ENCODE peak calls at places on chromosomes 3 and 15, in six cellular contexts. V, R, B, Y, D and Q are unnamed samples.

GRCh38 chr3:137988152-137988551 is 21.8 kb upstream of the CLDN18 start:
- DNase-seq in Y (peak), V (no peak), D (no peak), R (no peak), B (peak), Q (no peak)

GRCh38 chr15:42401544-42402478 is 42.5 kb downstream of the CAPN3 start:
- DNase-seq in V (no peak), B (no peak), R (no peak), D (no peak), Y (no peak), Q (no peak)

GRCh38 chr15:70013647-70014310 is 83.9 kb downstream of the TLE3 start:
- DNase-seq in R (no peak), D (no peak), V (no peak), B (no peak), Y (no peak), Q (no peak)

GRCh38 chr3:106013971-106014370 is 145.2 kb upstream of the CBLB start:
- DNase-seq in D (peak), V (no peak), B (no peak), R (no peak), Y (no peak), Q (no peak)

GRCh38 chr15:55237219-55238130 is 40.7 kb upstream of the RSL24D1 start:
- DNase-seq in V (no peak), Y (no peak), D (no peak), R (no peak), B (no peak), Q (no peak)

GRCh38 chr15:28975766-28976179 is 90.0 kb downstream of the APBA2 start:
- DNase-seq in D (no peak), R (peak), B (no peak), V (no peak), Y (peak), Q (no peak)

GRCh38 chr3:23859012-23859743 is 53.4 kb downstream of the UBE2E1 start:
- DNase-seq in D (no peak), R (no peak), B (no peak), Y (no peak), V (no peak), Q (no peak)

GRCh38 chr15:97521894-97522293 is 438.6 kb upstream of the ARRDC4 start:
- DNase-seq in V (no peak), Y (no peak), B (no peak), D (no peak), R (no peak), Q (no peak)

GRCh38 chr3:160842021-160843005 is 86.3 kb downstream of the PPM1L start:
- DNase-seq in R (no peak), D (no peak), V (no peak), Y (no peak), B (no peak), Q (no peak)

GRCh38 chr15:75140080-75140879 is 61.4 kb upstream of the C15orf39 start:
- DNase-seq in D (no peak), B (no peak), Y (no peak), R (no peak), V (no peak), Q (no peak)

GRCh38 chr15:67822537-67823370 is 2.6 kb upstream of the SKOR1 start:
- DNase-seq in Y (peak), D (no peak), V (no peak), R (no peak), B (no peak), Q (no peak)

GRCh38 chr3:48548731-48549705 is 7.6 kb downstream of the PFKFB4 start:
- DNase-seq in D (peak), R (peak), V (peak), Y (peak), B (no peak), Q (peak)

GRCh38 chr15:79989682-79990081 is 18.7 kb upstream of the BCL2A1 start:
- DNase-seq in R (no peak), B (no peak), Y (no peak), D (peak), V (peak), Q (no peak)

GRCh38 chr3:107752202-107752990 is 229.6 kb downstream of the BBX start:
- DNase-seq in R (no peak), B (no peak), Y (no peak), V (no peak), D (no peak), Q (no peak)

GRCh38 chr3:138220788-138221187 is 33.7 kb downstream of the ARMC8 start:
- DNase-seq in R (no peak), Y (no peak), B (no peak), V (no peak), D (no peak), Q (no peak)

GRCh38 chr3:43773273-43774104 is 82.8 kb downstream of the ABHD5 start:
- DNase-seq in B (no peak), R (no peak), V (no peak), Y (no peak), D (peak), Q (no peak)

GRCh38 chr3:18069564-18069963 is 327.1 kb upstream of the TBC1D5 start:
- DNase-seq in D (no peak), R (no peak), B (no peak), Y (no peak), V (no peak), Q (no peak)

GRCh38 chr3:66948853-66949252 is 49.3 kb upstream of the KBTBD8 start:
- DNase-seq in D (no peak), B (no peak), V (no peak), R (no peak), Y (no peak), Q (no peak)

GRCh38 chr3:45131201-45131600 is 15.0 kb downstream of the CDCP1 start:
- DNase-seq in B (no peak), R (no peak), Y (no peak), D (no peak), V (no peak), Q (no peak)

GRCh38 chr3:10941972-10942371 is 50.6 kb upstream of the SLC6A1 start:
- DNase-seq in Y (no peak), V (peak), B (no peak), R (no peak), D (no peak), Q (no peak)

GRCh38 chr3:119205209-119205608 is 31.8 kb downstream of the UPK1B start:
- DNase-seq in V (no peak), D (no peak), R (no peak), B (no peak), Y (no peak), Q (no peak)

GRCh38 chr3:38116471-38117162 is 20.3 kb downstream of the ACAA1 start:
- DNase-seq in D (no peak), Y (no peak), R (no peak), V (no peak), B (no peak), Q (no peak)

GRCh38 chr15:94229591-94230365 is 1.6 kb upstream of the MCTP2 start:
- DNase-seq in R (no peak), B (peak), Y (peak), V (no peak), D (peak), Q (no peak)

GRCh38 chr15:28098360-28098765 is 752 bp downstream of the OCA2 start:
- DNase-seq in Y (no peak), R (no peak), D (peak), V (no peak), B (no peak), Q (no peak)

GRCh38 chr3:119125742-119126507 is 20.0 kb upstream of the TEX55 start:
- DNase-seq in D (no peak), R (no peak), B (no peak), Y (no peak), V (peak), Q (no peak)

GRCh38 chr3:186653984-186654383 is 11.8 kb upstream of the HRG start:
- DNase-seq in V (no peak), D (no peak), B (no peak), R (no peak), Y (no peak), Q (no peak)

GRCh38 chr3:1527780-1528179 is 435.0 kb downstream of the CNTN6 start:
- DNase-seq in R (no peak), B (no peak), V (no peak), Y (no peak), D (no peak), Q (no peak)

GRCh38 chr3:169607909-169608308 is 55.6 kb downstream of the MECOM start:
- DNase-seq in Y (no peak), D (no peak), R (no peak), V (no peak), B (no peak), Q (no peak)

GRCh38 chr3:151918253-151919029 is 45.0 kb downstream of the SUCNR1 start:
- DNase-seq in Y (peak), B (peak), D (no peak), V (no peak), R (no peak), Q (no peak)

GRCh38 chr3:185207931-185208746 is 45.7 kb downstream of the EHHADH start:
- DNase-seq in V (no peak), R (no peak), B (peak), Y (peak), D (no peak), Q (no peak)

GRCh38 chr15:74422723-74423442 is 10.9 kb downstream of the SEMA7A start:
- DNase-seq in V (no peak), D (no peak), Y (no peak), B (no peak), R (no peak), Q (no peak)

GRCh38 chr3:110881069-110881468 is 190.5 kb upstream of the NECTIN3 start:
- DNase-seq in B (no peak), R (no peak), D (no peak), Y (peak), V (peak), Q (no peak)

GRCh38 chr3:69014022-69014580 is 617 bp upstream of the EOGT start:
- DNase-seq in V (no peak), Y (no peak), R (no peak), D (no peak), B (no peak), Q (no peak)

GRCh38 chr15:80780416-80781221 is 1.4 kb downstream of the CEMIP start:
- DNase-seq in B (no peak), R (no peak), V (peak), D (no peak), Y (no peak), Q (no peak)

GRCh38 chr3:21274000-21274671 is 476.9 kb downstream of the ZNF385D start:
- DNase-seq in Y (no peak), R (no peak), V (no peak), D (no peak), B (no peak), Q (no peak)

GRCh38 chr3:196941846-196942225 is 492 bp downstream of the NCBP2 start:
- DNase-seq in D (no peak), Y (peak), V (peak), B (no peak), R (peak), Q (no peak)

DNA sequence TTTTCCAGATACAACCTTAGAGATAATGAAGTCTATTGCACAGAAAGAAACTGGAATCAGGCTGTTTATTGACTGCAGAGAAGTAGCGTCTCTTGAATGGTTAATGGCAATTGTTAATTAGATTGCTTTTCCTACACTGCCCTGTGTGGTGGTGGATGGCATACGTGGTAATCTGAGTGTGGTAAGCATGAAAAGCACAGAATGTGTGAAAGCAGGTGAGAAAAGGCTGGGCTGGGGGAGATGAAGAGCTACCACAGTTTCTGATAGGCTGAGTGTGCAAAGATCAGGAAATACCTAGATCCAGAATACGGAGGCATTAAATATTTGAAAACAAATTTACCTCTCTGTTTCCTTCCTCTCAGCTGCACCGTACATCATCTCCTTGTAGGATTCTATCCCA is 486.3 kb upstream of the TBL1XR1 start:
- DNase-seq in R (no peak), B (no peak), V (no peak), Y (no peak), D (no peak), Q (no peak)
- TF ChIP-seq CTCF in R (no peak), B (no peak), V (no peak), Y (no peak), D (no peak), Q (no peak)

GRCh38 chr3:46607603-46608028 is 4.7 kb upstream of the FAM240A start:
- DNase-seq in D (no peak), V (no peak), B (no peak), Y (no peak), R (no peak), Q (no peak)
- TF ChIP-seq CTCF in D (peak), V (no peak), B (peak), Y (no peak), R (no peak), Q (no peak)

DNA sequence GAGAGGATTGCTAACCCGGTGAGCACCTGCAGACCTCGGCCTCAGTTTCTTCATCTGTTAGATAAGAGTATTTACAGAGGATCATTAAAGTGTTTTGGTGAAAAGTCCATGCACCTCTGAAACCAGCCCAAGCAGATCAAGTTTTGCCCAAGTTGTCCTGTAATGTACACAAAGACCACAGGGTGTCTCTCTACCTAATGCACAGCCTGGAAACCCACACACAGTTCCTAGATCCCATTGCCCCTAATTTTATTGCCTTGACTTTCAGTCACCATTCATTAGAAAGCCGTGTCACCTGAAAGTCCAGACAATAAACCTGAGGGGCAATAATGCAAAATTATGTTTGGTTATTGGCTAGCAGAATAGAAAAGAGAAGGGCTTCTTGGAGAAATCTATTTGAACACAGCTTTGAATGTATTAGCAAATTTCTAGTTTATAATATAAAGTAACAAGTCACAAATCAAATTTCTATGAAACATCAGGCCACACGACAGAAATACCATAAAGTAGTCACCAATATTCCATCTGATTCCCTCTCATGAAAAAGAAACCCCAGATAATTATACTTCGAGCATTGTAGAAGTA is 161.3 kb upstream of the SLC2A2 start:
- DNase-seq in D (no peak), V (no peak), R (no peak), B (no peak), Y (peak), Q (no peak)
- TF ChIP-seq CTCF in D (peak), V (peak), R (peak), B (peak), Y (peak), Q (no peak)

GRCh38 chr15:62068787-62069170 is 2.0 kb downstream of the C2CD4A start:
- DNase-seq in Y (no peak), V (no peak), D (no peak), R (no peak), B (no peak), Q (no peak)

GRCh38 chr15:62067448-62068044 is 769 bp downstream of the C2CD4A start:
- DNase-seq in D (no peak), B (no peak), Y (peak), V (peak), R (no peak), Q (no peak)

GRCh38 chr15:62068071-62068786 is 1.5 kb downstream of the C2CD4A start:
- DNase-seq in B (no peak), Y (peak), R (no peak), D (peak), V (peak), Q (peak)

GRCh38 chr15:62071711-62072308 is 5.0 kb downstream of the C2CD4A start:
- DNase-seq in R (no peak), B (no peak), D (no peak), Y (peak), V (no peak), Q (no peak)

GRCh38 chr15:62069551-62069950 is 2.8 kb downstream of the C2CD4A start:
- DNase-seq in Y (no peak), R (no peak), D (no peak), V (no peak), B (no peak), Q (no peak)
- TF ChIP-seq CTCF in Y (no peak), R (no peak), D (no peak), V (no peak), B (no peak), Q (no peak)

DNA sequence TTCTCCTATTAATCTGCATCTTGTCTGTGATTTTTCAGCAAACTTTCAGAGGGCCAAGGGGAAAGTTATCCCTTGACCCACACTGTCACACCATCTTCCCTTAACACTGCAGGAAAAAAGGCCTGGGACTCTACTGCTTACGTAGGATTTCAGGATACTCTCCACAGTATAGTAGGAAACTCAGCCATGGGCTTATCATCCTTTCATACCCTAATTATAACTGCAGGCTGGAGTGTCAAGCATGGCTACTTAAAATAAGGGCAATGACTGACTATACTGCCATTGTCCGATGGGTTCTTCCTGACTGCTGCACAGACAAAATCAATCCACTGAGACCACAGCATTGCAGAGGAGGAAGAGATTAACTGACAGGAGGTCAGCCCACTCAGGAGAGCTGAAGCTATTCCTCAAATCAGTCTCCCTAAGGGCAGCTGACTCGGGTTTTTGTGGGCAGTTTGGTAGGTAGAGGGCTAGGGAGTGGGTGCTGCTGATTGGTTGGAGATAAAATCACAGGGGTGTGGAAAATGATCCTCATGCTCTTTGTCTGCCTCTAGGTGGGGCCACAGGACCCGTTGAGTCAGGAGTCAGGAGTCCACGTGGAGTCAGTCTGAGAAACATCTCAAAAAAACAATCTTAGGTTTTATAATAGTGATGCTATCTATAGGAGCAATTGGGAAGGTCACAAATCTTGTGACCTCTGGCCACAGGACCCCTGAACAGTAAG is 118.2 kb upstream of the STRIT1 start:
- DNase-seq in Y (no peak), R (no peak), V (no peak), D (no peak), B (no peak), Q (no peak)
- TF ChIP-seq CTCF in Y (no peak), R (no peak), V (no peak), D (no peak), B (peak), Q (no peak)

GRCh38 chr15:62619526-62619925 is 423.0 kb upstream of the TPM1 start:
- DNase-seq in V (no peak), Y (no peak), D (no peak), R (no peak), B (no peak), Q (no peak)

GRCh38 chr15:62626903-62627302 is 415.6 kb upstream of the TPM1 start:
- DNase-seq in B (no peak), V (no peak), R (no peak), D (no peak), Y (no peak), Q (no peak)

GRCh38 chr15:62625421-62626033 is 417.0 kb upstream of the TPM1 start:
- DNase-seq in D (no peak), V (no peak), R (no peak), B (no peak), Y (no peak), Q (no peak)

GRCh38 chr15:62622775-62623174 is 419.8 kb upstream of the TPM1 start:
- DNase-seq in V (no peak), D (no peak), R (no peak), Y (no peak), B (no peak), Q (no peak)

GRCh38 chr15:62624541-62625399 is 417.8 kb upstream of the TPM1 start:
- DNase-seq in R (no peak), V (no peak), Y (no peak), D (no peak), B (no peak), Q (no peak)
- TF ChIP-seq CTCF in R (no peak), V (no peak), Y (no peak), D (no peak), B (no peak), Q (no peak)